ENCODE peak calls at places on chromosomes 13 and 19, in five cellular contexts. U is NCI-H1930; B is glutamatergic neuron; H is amniotic stem cell; L is activated T-helper 1 cell treated with anti-CD3 and anti-CD28 coated beads, Interleukin-12 subunit alpha, Interleukin-12 subunit beta, Interleukin-2, Interleukin-4 antibody, amounts not matched to agents 30 ng/mL and 10 ng/mL and 1 ng/mL, durations not matched to agents 14 hours and 24 hours and 36 hours. K is an unnamed sample.

GRCh38 chr13:28408235-28408848 is 86.6 kb downstream of the FLT1 start:
- DNase-seq in L (no peak), H (no peak), B (peak), U (no peak), K (no peak)

GRCh38 chr19:43802216-43802951 is at the start of gene LYPD5:
- DNase-seq in L (no peak), U (no peak), H (no peak), B (no peak), K (no peak)

GRCh38 chr19:57302020-57302465 is 18.2 kb upstream of the ZNF543 start:
- DNase-seq in B (no peak), U (no peak), L (no peak), H (peak), K (peak)

GRCh38 chr19:54024660-54025059 is 33.2 kb downstream of the CACNG6 start:
- DNase-seq in U (no peak), L (no peak), H (no peak), B (no peak), K (no peak)

GRCh38 chr19:29866011-29866410 is 54.2 kb downstream of the CCNE1 start:
- DNase-seq in L (no peak), B (no peak), U (no peak), H (no peak), K (no peak)

GRCh38 chr13:52850396-52851152 is 2.1 kb upstream of the PCDH8 start:
- DNase-seq in B (peak), H (peak), U (peak), L (peak), K (no peak)

GRCh38 chr13:98821372-98822237 is 69.1 kb upstream of the SLC15A1 start:
- DNase-seq in L (no peak), B (no peak), H (no peak), U (no peak), K (no peak)

GRCh38 chr13:35514166-35514565 is 37.7 kb upstream of the MAB21L1 start:
- DNase-seq in U (peak), L (no peak), H (no peak), B (no peak), K (no peak)

GRCh38 chr19:14366529-14366928 is 14.7 kb upstream of the ADGRE5 start:
- DNase-seq in L (peak), U (no peak), H (no peak), B (no peak), K (no peak)

GRCh38 chr13:27027086-27027667 is 144.4 kb downstream of the USP12 start:
- DNase-seq in L (no peak), B (no peak), U (no peak), H (no peak), K (no peak)

GRCh38 chr13:49323344-49323743 is 75.6 kb downstream of the CDADC1 start:
- DNase-seq in U (no peak), B (no peak), H (no peak), L (no peak), K (no peak)

GRCh38 chr19:47003611-47003935 is 16.1 kb upstream of the NPAS1 start:
- DNase-seq in H (no peak), U (no peak), B (no peak), L (no peak), K (no peak)

GRCh38 chr19:30688696-30689095 is 316.5 kb downstream of the ZNF536 start:
- DNase-seq in B (no peak), L (no peak), H (no peak), U (no peak), K (no peak)

GRCh38 chr19:17985037-17985818 is 18.3 kb downstream of the KCNN1 start:
- DNase-seq in H (no peak), U (no peak), B (no peak), L (no peak), K (no peak)

GRCh38 chr13:99031725-99032298 is 53.9 kb upstream of the DOCK9 start:
- DNase-seq in B (no peak), H (no peak), U (no peak), L (no peak), K (no peak)

GRCh38 chr19:15464394-15465385 is at the start of gene RASAL3:
- DNase-seq in U (no peak), B (no peak), L (peak), H (no peak), K (no peak)

GRCh38 chr13:75910591-75910990 is 274.5 kb downstream of the LMO7 start:
- DNase-seq in H (no peak), L (no peak), U (no peak), B (no peak), K (no peak)

GRCh38 chr13:22063416-22064124 is 392.7 kb downstream of the FGF9 start:
- DNase-seq in B (no peak), L (no peak), H (no peak), U (no peak), K (no peak)

GRCh38 chr19:4970558-4971423 is 1.9 kb downstream of the KDM4B start:
- DNase-seq in H (no peak), L (no peak), B (no peak), U (no peak), K (no peak)

GRCh38 chr13:99312493-99312883 is 5.3 kb upstream of the GPR183 start:
- DNase-seq in U (no peak), L (no peak), H (peak), B (no peak), K (peak)

GRCh38 chr19:14450168-14450874 is 17.2 kb downstream of the PKN1 start:
- DNase-seq in L (peak), H (no peak), U (peak), B (peak), K (no peak)

GRCh38 chr13:64446372-64446771 is 2783.8 kb downstream of the PCDH9 start:
- DNase-seq in U (no peak), B (no peak), L (no peak), H (no peak), K (no peak)

GRCh38 chr13:23966691-23967615 is 69.7 kb upstream of the C1QTNF9B start:
- DNase-seq in U (no peak), H (no peak), B (no peak), L (peak), K (no peak)

GRCh38 chr13:102220681-102221228 is 181.1 kb downstream of the FGF14 start:
- DNase-seq in L (no peak), U (no peak), B (no peak), H (no peak), K (no peak)

GRCh38 chr19:10835754-10836477 is at the start of gene TMED1:
- DNase-seq in U (peak), B (peak), L (peak), H (peak), K (peak)

GRCh38 chr19:5090780-5091575 is 122.1 kb downstream of the KDM4B start:
- DNase-seq in L (no peak), U (no peak), B (no peak), H (no peak), K (no peak)

K was measured in non-pigmented ciliary epithelial cell.